ENCODE peak calls at places on chromosomes 5 and 9, in eight cellular contexts. T is psoas muscle, R is fibroblast of lung, F is lung, A is gastrocnemius medialis, B is brain microvascular endothelial cell, G is hepatocyte, S is upper lobe of left lung. Z is an unnamed sample. For H3K36me3, the result is how much of the 10 kb centered on the place peaks cover.

GRCh38 chr9:90331826-90332575 is 310.6 kb downstream of the DIRAS2 start:
- DNase-seq in T (no peak), R (peak), F (no peak), A (no peak), B (peak), G (peak), S (no peak), Z (no peak)

GRCh38 chr9:2018764-2019548 is 3.8 kb downstream of the SMARCA2 start:
- DNase-seq in T (no peak), R (no peak), F (no peak), A (no peak), B (no peak), G (no peak), S (no peak), Z (no peak)

GRCh38 chr9:134720136-134720753 is 78.6 kb downstream of the COL5A1 start:
- DNase-seq in T (peak), R (no peak), F (no peak), A (no peak), B (no peak), G (no peak), S (peak), Z (no peak)

GRCh38 chr5:135324897-135325650 is 74.0 kb downstream of the MACROH2A1 start:
- DNase-seq in T (no peak), R (no peak), F (no peak), A (no peak), B (no peak), G (no peak), S (peak), Z (peak)

GRCh38 chr9:124779368-124780059 is 2.6 kb downstream of the OLFML2A start:
- DNase-seq in T (peak), R (peak), F (no peak), A (no peak), B (peak), G (peak), S (no peak), Z (peak)

GRCh38 chr9:30584559-30584958 is 1799.9 kb upstream of the ACO1 start:
- DNase-seq in T (no peak), R (no peak), F (no peak), A (no peak), B (no peak), G (no peak), S (no peak), Z (no peak)

GRCh38 chr9:77534376-77535057 is 113.6 kb downstream of the GNA14 start:
- DNase-seq in T (no peak), R (no peak), F (no peak), A (no peak), B (peak), G (no peak), S (no peak), Z (no peak)

GRCh38 chr5:159515909-159516415 is 185.7 kb upstream of the IL12B start:
- DNase-seq in T (peak), R (peak), F (peak), A (no peak), B (peak), G (peak), S (peak), Z (peak)

GRCh38 chr9:137175345-137175961 is 3.6 kb upstream of the TMEM210 start:
- DNase-seq in T (no peak), R (no peak), F (no peak), A (no peak), B (no peak), G (no peak), S (peak), Z (no peak)

GRCh38 chr9:122302541-122302940 is 37.9 kb downstream of the MRRF start:
- DNase-seq in T (no peak), R (peak), F (no peak), A (no peak), B (no peak), G (no peak), S (no peak), Z (no peak)

GRCh38 chr9:134908524-134909364 is 9.0 kb downstream of the FCN1 start:
- DNase-seq in T (no peak), R (no peak), F (no peak), A (no peak), B (no peak), G (no peak), S (no peak), Z (peak)

GRCh38 chr5:106312360-106312759 is 1358.4 kb downstream of the EFNA5 start:
- DNase-seq in T (no peak), R (peak), F (no peak), A (no peak), B (peak), G (no peak), S (no peak), Z (peak)

GRCh38 chr9:114000063-114000454 is 78.0 kb downstream of the AMBP start:
- DNase-seq in T (no peak), R (no peak), F (peak), A (no peak), B (no peak), G (no peak), S (no peak), Z (no peak)

GRCh38 chr9:137168907-137169763 is 716 bp downstream of the LRRC26 start:
- DNase-seq in T (no peak), R (peak), F (no peak), A (no peak), B (peak), G (peak), S (peak), Z (no peak)

GRCh38 chr9:14433841-14434511 is 120.0 kb upstream of the NFIB start:
- DNase-seq in T (no peak), R (peak), F (no peak), A (no peak), B (peak), G (peak), S (no peak), Z (no peak)

GRCh38 chr9:131982683-131983239 is 96.9 kb downstream of the MED27 start:
- DNase-seq in T (no peak), R (peak), F (no peak), A (no peak), B (no peak), G (no peak), S (no peak), Z (no peak)

DNA sequence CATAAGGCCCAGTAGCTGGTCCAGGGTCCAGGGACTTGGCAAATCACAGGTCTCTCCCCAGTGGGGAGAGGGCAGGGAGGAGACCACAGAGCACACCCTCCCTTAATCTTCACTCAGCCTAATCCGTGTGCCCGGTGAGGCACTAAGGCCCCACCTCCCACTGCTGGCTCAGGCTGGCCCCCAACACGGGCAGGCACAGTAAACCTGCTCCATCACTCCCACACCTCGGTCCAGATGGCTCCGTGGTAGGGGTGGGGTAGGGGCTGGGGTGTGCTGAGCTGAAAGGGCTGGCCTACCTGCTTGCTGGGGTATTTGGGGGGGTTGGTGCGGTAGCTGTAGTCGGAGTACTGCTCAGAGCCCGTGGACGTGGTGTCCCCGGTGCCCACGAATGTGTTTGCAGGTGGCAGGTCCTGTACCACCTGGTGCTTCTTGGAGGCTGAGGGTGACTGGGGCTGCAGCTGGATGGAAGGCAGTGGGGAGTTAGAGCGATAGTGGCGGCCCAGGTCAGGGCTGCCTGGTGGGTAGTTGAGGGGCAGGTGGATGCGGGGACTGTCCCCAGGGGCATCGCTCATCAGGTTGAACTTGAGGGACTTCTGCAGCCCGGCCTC is 15.2 kb downstream of the PCDH1 start:
- DNase-seq in T (peak), R (no peak), F (no peak), A (no peak), B (no peak), G (no peak), S (peak), Z (no peak)
- H3K36me3 ChIP-seq in T (under half), R (under half), F (under half), A (under half), B (under half), G (under half), S (half or more), Z (under half)

DNA sequence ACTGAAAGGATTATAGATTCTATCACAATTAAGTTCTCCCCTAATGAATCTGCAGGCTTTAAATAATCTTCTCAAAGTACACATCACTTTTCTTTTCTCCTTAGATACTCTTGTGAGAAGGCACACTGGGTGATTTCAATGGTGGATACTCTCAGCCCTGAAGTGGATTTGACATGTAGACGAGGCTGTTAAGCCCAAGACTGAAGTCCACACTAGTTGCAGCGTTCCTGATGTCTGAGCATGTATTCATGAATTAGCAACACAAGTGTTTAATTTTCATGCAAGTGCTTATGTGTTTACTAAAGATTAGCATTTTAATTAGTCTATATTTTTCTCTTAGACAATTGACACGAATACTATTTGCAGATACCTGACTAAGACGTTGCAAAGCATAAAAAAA is 218.9 kb downstream of the TMEM161B start:
- DNase-seq in T (no peak), R (no peak), F (no peak), A (no peak), B (no peak), G (no peak), S (no peak), Z (no peak)
- H3K4me3 ChIP-seq in T (no peak), R (no peak), F (no peak), A (no peak), B (no peak), G (no peak), S (no peak), Z (no peak)

GRCh38 chr5:13252701-13253100 is 691.8 kb downstream of the DNAH5 start:
- DNase-seq in T (no peak), R (no peak), F (no peak), A (no peak), B (no peak), G (no peak), S (no peak), Z (no peak)

GRCh38 chr5:13249854-13250253 is 694.6 kb downstream of the DNAH5 start:
- DNase-seq in T (no peak), R (peak), F (no peak), A (no peak), B (no peak), G (no peak), S (no peak), Z (no peak)

GRCh38 chr5:13248236-13248635 is 696.3 kb downstream of the DNAH5 start:
- DNase-seq in T (no peak), R (peak), F (no peak), A (no peak), B (no peak), G (no peak), S (no peak), Z (no peak)

GRCh38 chr5:13251623-13252367 is 692.7 kb downstream of the DNAH5 start:
- DNase-seq in T (no peak), R (peak), F (no peak), A (no peak), B (no peak), G (peak), S (no peak), Z (peak)

GRCh38 chr5:13250450-13251291 is 693.8 kb downstream of the DNAH5 start:
- DNase-seq in T (no peak), R (no peak), F (no peak), A (no peak), B (no peak), G (peak), S (no peak), Z (no peak)
- TF ChIP-seq CTCF in T (no peak), R (peak), F (no peak), A (no peak), B (peak), G (peak), S (no peak), Z (no peak)

GRCh38 chr9:129751841-129752801 is 721 bp downstream of the PTGES start:
- DNase-seq in T (no peak), R (no peak), F (peak), A (no peak), B (no peak), G (no peak), S (no peak), Z (no peak)
- H3K36me3 ChIP-seq in T (under half), R (under half), F (under half), A (under half), B (under half), G (under half), S (under half), Z (under half)

DNA sequence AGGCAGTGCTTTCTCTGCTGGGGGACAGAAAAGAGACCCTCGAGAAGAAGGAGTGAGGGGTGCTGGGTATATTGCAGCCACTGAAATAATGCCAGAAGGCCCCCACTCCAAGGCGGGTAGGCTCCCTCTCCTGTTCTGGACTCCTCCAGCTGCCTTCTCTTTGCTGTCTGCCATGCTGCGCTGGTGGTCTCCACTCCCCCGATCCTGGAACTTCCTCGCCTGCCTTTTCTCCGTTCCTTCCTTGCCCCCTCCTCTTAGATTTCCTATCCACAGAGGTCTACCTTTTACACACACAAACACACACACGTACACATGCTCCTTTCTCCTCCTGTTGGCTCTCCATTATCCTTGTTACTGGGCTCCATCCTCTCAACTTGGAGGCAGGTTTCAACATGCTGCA is 938 bp downstream of the GRIA1 start:
- DNase-seq in T (no peak), R (no peak), F (no peak), A (no peak), B (no peak), G (no peak), S (no peak), Z (no peak)
- H3K4me3 ChIP-seq in T (no peak), R (no peak), F (no peak), A (no peak), B (no peak), G (no peak), S (no peak), Z (peak)

GRCh38 chr5:87069974-87070608 is 197.6 kb upstream of the RASA1 start:
- DNase-seq in T (no peak), R (peak), F (no peak), A (no peak), B (peak), G (peak), S (no peak), Z (peak)
- TF ChIP-seq CTCF in T (peak), R (peak), F (no peak), A (no peak), B (peak), G (peak), S (peak), Z (peak)

GRCh38 chr5:172353271-172353807 is 69.8 kb upstream of the UBTD2 start:
- DNase-seq in T (no peak), R (no peak), F (no peak), A (no peak), B (no peak), G (no peak), S (no peak), Z (no peak)

GRCh38 chr5:172350212-172351181 is 66.9 kb upstream of the UBTD2 start:
- DNase-seq in T (no peak), R (no peak), F (no peak), A (no peak), B (no peak), G (no peak), S (peak), Z (no peak)

GRCh38 chr5:172347653-172348052 is 64.1 kb upstream of the UBTD2 start:
- DNase-seq in T (no peak), R (peak), F (no peak), A (no peak), B (no peak), G (no peak), S (no peak), Z (no peak)

GRCh38 chr5:172348084-172348483 is 64.5 kb upstream of the UBTD2 start:
- DNase-seq in T (no peak), R (no peak), F (no peak), A (no peak), B (no peak), G (no peak), S (no peak), Z (no peak)

GRCh38 chr5:172351240-172351778 is 67.7 kb upstream of the UBTD2 start:
- DNase-seq in T (no peak), R (no peak), F (no peak), A (no peak), B (no peak), G (no peak), S (no peak), Z (no peak)
- H3K36me3 ChIP-seq in T (under half), R (under half), F (under half), A (under half), B (half or more), G (under half), S (half or more), Z (half or more)

GRCh38 chr5:169301386-169301930 is 519 bp upstream of the SLIT3 start:
- DNase-seq in T (no peak), R (peak), F (no peak), A (no peak), B (no peak), G (no peak), S (peak), Z (no peak)
- H3K4me3 ChIP-seq in T (peak), R (peak), F (no peak), A (peak), B (peak), G (peak), S (no peak), Z (peak)

DNA sequence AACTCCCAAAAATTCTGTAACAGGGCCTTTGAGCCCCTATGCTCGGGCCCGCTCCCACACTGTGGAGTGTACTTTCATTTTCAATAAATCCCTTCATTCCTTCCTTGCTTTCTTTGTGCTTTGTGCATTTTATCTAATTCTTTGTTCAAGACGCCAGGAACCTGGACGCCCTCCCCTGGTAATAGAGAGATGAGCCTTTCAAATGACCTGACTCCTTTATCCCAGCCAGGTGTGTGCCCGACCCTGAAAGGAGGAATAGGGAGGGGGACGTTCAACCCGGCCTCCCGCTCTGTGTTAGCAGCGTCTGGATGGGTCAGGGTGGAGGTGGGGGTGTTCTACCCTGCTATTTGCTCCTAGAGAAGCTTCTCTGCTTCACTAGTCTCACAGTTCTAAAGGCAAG is 53.9 kb downstream of the FXN start:
- DNase-seq in T (no peak), R (no peak), F (no peak), A (no peak), B (no peak), G (no peak), S (no peak), Z (no peak)
- TF ChIP-seq CTCF in T (no peak), R (no peak), F (no peak), A (no peak), B (no peak), G (peak), S (no peak), Z (no peak)

Z was measured in tibial artery.